ENCODE peak calls at places on chromosomes 2 and 18, in eight cellular contexts. R, H, S, Y, B, V, J and E are unnamed samples.

GRCh38 chr2:215772003-215772402 is 241.3 kb downstream of the MREG start:
- DNase-seq in R (peak; percentile 91), H (no peak), S (no peak), Y (no peak), B (no peak), V (no peak), J (no peak), E (no peak)

GRCh38 chr2:6822394-6822793 is 43.3 kb downstream of the CMPK2 start:
- DNase-seq in R (no peak), H (no peak), S (no peak), Y (no peak), B (no peak), V (no peak), J (no peak), E (no peak)

GRCh38 chr18:9835112-9835755 is 50.5 kb upstream of the TXNDC2 start:
- DNase-seq in R (no peak), H (no peak), S (no peak), Y (no peak), B (no peak), V (no peak), J (no peak), E (peak; percentile 65)

GRCh38 chr2:147628971-147629421 is 215.8 kb upstream of the ACVR2A start:
- DNase-seq in R (no peak), H (no peak), S (peak; percentile 18), Y (no peak), B (no peak), V (no peak), J (no peak), E (no peak)

GRCh38 chr18:42274488-42275137 is 319.6 kb downstream of the PIK3C3 start:
- DNase-seq in R (no peak), H (no peak), S (peak; percentile 28), Y (no peak), B (no peak), V (no peak), J (no peak), E (peak; percentile 22)

GRCh38 chr18:77234504-77235365 is 14.9 kb upstream of the GALR1 start:
- DNase-seq in R (peak; percentile 20), H (no peak), S (no peak), Y (no peak), B (no peak), V (no peak), J (no peak), E (no peak)

GRCh38 chr18:49628119-49628518 is 66.3 kb downstream of the LIPG start:
- DNase-seq in R (peak; percentile 64), H (no peak), S (no peak), Y (peak; percentile 55), B (no peak), V (no peak), J (no peak), E (no peak)

GRCh38 chr18:11136241-11136640 is 13.1 kb downstream of the PIEZO2 start:
- DNase-seq in R (no peak), H (no peak), S (no peak), Y (no peak), B (no peak), V (no peak), J (no peak), E (peak; percentile 4)

GRCh38 chr2:74418312-74418711 is 3.1 kb downstream of the C2orf81 start:
- DNase-seq in R (no peak), H (no peak), S (no peak), Y (no peak), B (no peak), V (no peak), J (no peak), E (peak; percentile 76)